ENCODE peak calls at places on chromosome 20, in four cellular contexts. T is fibroblast of the aortic adventitia, Z is mammary epithelial cell, C is IMR-90. J is an unnamed sample.

GRCh38 chr20:31580706-31581105 is 24.4 kb upstream of the ID1 start:
- DNase-seq in T (no peak), C (no peak), Z (no peak), J (no peak)

GRCh38 chr20:58054744-58055373 is 173.6 kb downstream of the ANKRD60 start:
- DNase-seq in C (no peak), T (peak), Z (no peak), J (peak)

GRCh38 chr20:52943185-52943841 is 28.8 kb upstream of the TSHZ2 start:
- DNase-seq in Z (peak), C (no peak), T (peak), J (peak)

GRCh38 chr20:23782366-23782983 is 31.7 kb upstream of the CST1 start:
- DNase-seq in C (peak), Z (peak), T (peak), J (peak)

GRCh38 chr20:44714701-44715494 is at the start of gene CCN5:
- DNase-seq in T (peak), Z (peak), C (peak), J (peak)

GRCh38 chr20:43691928-43692524 is 25.1 kb downstream of the MYBL2 start:
- DNase-seq in C (peak), Z (peak), T (peak), J (peak)

GRCh38 chr20:64101731-64102621 is 5.4 kb downstream of the NPBWR2 start:
- DNase-seq in Z (no peak), C (no peak), T (no peak), J (no peak)

GRCh38 chr20:363319-364078 is 16.6 kb downstream of the NRSN2 start:
- DNase-seq in T (no peak), C (peak), Z (peak), J (no peak)

GRCh38 chr20:32979201-32979998 is 24.8 kb downstream of the SUN5 start:
- DNase-seq in T (no peak), C (no peak), Z (no peak), J (no peak)

GRCh38 chr20:64233725-64234124 is 21.8 kb upstream of the PCMTD2 start:
- DNase-seq in C (no peak), Z (no peak), T (no peak), J (no peak)

GRCh38 chr20:3932277-3933073 is 43.3 kb downstream of the PANK2 start:
- DNase-seq in Z (no peak), C (peak), T (peak), J (peak)

GRCh38 chr20:24017160-24017761 is 28.7 kb upstream of the GGTLC1 start:
- DNase-seq in C (no peak), Z (peak), T (peak), J (no peak)

GRCh38 chr20:60407938-60408337 is 449.7 kb downstream of the CDH26 start:
- DNase-seq in C (no peak), Z (no peak), T (no peak), J (no peak)

DNA sequence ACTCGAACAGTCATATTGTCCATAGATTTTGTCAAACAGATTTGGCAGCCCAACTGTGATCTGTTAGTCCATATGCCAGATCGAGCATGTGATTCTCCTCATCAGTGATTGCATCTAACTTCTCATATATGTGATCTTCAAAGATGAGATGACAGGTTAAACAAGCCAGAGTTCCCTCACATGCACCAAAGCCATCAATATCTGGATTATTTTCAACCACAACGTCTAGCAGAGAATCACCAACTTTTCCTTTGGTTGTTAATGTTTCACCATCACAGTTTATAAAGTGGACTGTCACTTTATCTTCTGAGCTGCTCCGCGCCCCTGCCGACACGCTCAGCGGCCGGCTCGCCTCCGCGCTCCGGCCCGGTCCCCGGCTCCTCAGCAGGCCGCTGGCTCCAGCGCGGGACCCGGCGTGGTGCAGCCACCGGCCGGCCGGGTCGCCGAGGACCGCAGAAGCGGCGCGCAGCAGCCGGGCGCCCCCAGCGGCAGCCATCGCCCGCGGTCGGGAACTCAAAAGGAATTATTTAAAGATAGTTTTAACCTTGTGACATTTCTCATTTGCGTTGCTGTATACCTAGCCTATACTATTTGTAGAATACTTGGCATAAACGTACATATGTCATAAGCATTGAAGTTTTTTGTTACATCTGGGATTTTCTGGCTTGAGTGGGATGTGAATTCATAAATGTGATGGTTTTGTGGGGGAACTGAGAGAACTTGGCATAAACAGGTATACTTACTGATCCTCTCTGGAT is 40.1 kb upstream of the DYNLRB1 start:
- DNase-seq in T (peak), Z (no peak), C (peak), J (peak)
- TF ChIP-seq CTCF in T (peak), Z (peak), C (peak), J (peak)

DNA sequence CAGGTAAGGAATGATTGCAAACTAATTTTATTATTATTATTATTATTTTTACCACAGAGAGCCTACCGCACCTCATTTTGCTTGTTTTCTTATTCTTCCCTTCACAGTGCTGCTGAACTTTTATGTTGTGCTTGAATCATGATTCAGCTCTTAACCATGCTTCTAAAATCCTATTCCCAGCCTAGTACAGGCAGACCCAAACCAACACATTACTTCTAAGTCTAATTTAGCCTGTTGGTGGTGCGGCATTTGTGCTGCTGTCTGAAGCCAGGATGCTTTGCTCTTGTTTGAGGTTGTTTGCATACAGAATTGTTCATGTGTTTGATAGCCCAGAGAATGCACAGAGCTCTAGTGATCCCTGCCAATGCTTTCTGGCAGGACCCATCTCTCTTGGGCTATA is 213.5 kb upstream of the KCNG1 start:
- DNase-seq in C (peak), Z (no peak), T (no peak), J (peak)
- TF ChIP-seq CTCF in C (no peak), Z (no peak), T (no peak), J (no peak)

DNA sequence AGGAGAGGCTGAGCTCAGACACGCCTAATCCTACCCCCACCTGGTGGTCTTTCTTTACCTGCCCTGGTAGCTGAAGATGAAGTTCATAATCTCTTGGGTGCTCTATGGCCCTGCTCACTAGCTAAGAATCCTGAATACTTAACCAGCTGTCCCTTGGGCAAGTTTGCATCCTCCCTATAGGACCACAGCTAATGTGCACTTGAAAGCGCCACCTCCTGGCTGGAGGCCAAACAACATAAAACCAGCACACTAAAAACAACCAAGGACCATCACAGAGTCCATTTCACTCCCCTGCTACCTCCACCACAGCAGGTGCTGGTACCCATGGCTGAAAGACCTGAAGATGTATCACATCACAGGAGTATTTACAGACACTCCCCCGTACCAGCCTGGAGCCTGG is 155.5 kb upstream of the SLC24A3 start:
- DNase-seq in T (no peak), Z (no peak), C (no peak), J (no peak)
- TF ChIP-seq CTCF in T (no peak), Z (peak), C (no peak), J (no peak)

DNA sequence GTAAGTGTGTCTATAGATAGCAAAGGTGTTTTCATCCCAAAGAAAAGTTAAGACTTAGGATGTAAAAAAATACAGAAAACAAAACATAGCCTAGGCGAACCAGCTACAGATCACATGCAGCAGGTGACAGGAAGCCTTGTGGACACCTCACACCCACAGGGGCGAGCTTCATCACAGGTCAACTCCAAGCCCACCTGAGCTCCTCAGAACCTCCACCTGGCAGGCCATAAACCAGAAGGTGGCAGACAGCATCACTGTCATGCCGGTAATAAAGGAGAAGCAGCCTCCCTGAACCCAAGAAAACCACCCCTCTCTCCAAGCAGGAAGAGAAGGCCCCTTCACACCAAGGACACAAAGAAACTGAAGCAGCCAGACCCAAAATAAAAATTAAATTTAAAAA is 1.0 kb downstream of the RALGAPA2 start:
- DNase-seq in Z (peak), C (no peak), T (no peak), J (no peak)
- TF ChIP-seq CTCF in Z (no peak), C (no peak), T (no peak), J (no peak)

DNA sequence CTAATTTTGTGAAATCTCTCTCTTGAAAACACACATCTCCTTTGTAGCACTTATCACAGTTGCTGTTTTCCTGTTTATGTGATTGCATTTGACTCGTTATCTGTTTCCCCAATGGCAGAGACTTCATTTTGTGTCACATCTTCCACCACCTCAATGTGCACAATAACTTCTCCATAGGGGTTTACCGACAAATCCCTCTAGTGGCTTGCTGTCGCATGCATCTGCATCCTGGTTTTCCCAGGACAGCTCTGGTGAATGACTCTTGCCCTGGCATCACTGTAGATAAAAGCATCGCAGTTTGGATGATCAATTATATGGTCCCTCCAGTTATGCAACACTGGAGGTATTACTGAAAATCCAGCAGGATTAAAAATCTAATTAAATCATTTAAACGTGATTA is 206.5 kb upstream of the BTBD3 start:
- DNase-seq in T (no peak), Z (no peak), C (no peak), J (no peak)
- TF ChIP-seq CTCF in T (no peak), Z (no peak), C (no peak), J (no peak)

DNA sequence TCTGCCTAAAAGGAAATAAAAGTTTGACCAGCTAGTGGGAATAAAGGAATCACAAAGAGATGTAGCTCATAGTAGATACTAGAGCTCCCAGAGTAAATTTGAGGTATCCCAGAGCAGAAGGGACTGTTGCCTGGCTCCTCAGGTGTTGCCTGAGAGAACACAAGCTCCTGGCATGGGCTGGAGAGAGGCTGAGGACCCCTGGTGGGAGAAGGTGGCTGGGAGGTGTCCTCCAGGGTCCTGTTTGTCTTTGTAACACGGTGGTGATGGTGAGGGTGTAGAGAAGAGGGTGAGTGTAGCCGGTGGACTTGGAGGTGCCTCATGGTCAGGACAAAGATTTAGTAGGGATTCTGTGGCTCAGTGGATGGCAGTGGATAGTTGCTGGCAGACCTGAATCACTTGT is 28.1 kb upstream of the NNAT start:
- DNase-seq in T (no peak), Z (no peak), C (no peak), J (no peak)
- TF ChIP-seq CTCF in T (no peak), Z (no peak), C (no peak), J (no peak)

GRCh38 chr20:9220874-9221547 is 152.1 kb downstream of the PLCB4 start:
- DNase-seq in C (peak), T (peak), Z (no peak), J (peak)

GRCh38 chr20:9218412-9219001 is 149.6 kb downstream of the PLCB4 start:
- DNase-seq in C (peak), T (no peak), Z (no peak), J (peak)

GRCh38 chr20:9214676-9215075 is 145.8 kb downstream of the PLCB4 start:
- DNase-seq in C (peak), T (peak), Z (peak), J (peak)

GRCh38 chr20:9211016-9211760 is 142.3 kb downstream of the PLCB4 start:
- DNase-seq in Z (no peak), T (no peak), C (no peak), J (no peak)

GRCh38 chr20:9215539-9215938 is 146.7 kb downstream of the PLCB4 start:
- DNase-seq in C (no peak), Z (no peak), T (no peak), J (peak)
- TF ChIP-seq CTCF in C (peak), Z (peak), T (peak), J (peak)

GRCh38 chr20:59055302-59055701 is 12.7 kb upstream of the PRELID3B start:
- DNase-seq in C (peak), Z (no peak), T (peak), J (peak)
- TF ChIP-seq CTCF in C (peak), Z (peak), T (peak), J (peak)

GRCh38 chr20:10321138-10321717 is 102.6 kb downstream of the SNAP25 start:
- DNase-seq in Z (no peak), T (no peak), C (no peak), J (no peak)

GRCh38 chr20:10319855-10320254 is 101.2 kb downstream of the SNAP25 start:
- DNase-seq in C (no peak), Z (peak), T (no peak), J (no peak)

GRCh38 chr20:10324198-10324836 is 105.7 kb downstream of the SNAP25 start:
- DNase-seq in Z (no peak), T (no peak), C (no peak), J (no peak)

GRCh38 chr20:10322073-10323012 is 103.7 kb downstream of the SNAP25 start:
- DNase-seq in C (no peak), T (no peak), Z (no peak), J (no peak)

DNA sequence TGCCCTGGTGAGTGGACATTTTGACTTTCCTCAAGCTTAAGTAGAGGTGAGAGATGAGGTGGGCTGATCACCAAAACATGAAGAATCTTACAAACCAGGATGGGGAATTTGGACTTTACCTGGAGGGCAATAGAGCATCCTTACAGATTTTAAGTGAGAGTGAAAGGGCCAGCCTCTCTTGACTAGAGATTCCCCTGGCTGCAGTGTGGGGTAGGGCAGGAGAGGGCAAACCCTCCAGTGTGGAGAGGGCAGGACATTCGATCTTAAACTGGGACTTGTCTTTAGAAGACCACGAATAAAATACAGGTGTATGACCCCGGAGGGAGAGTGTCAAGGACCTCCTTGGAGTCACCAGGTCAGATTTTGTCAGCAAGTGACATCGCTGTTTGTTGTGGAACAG is 105.1 kb downstream of the SNAP25 start:
- DNase-seq in C (no peak), Z (no peak), T (no peak), J (no peak)
- TF ChIP-seq CTCF in C (no peak), Z (no peak), T (peak), J (no peak)

GRCh38 chr20:49936153-49937022 is at the start of gene RNF114:
- DNase-seq in C (peak), Z (peak), T (peak), J (peak)
- TF ChIP-seq CTCF in C (peak), Z (no peak), T (no peak), J (no peak)